ENCODE peak calls at places on chromosomes 4 and X, in nine cellular contexts. O, Y, R, U, S, H, K, V and I are unnamed samples.

GRCh38 chrX:139566981-139567380 is 36.4 kb downstream of the F9 start:
- DNase-seq in O (no peak), Y (no peak), R (no peak), U (no peak), S (no peak), H (no peak), K (no peak), V (no peak), I (no peak)

GRCh38 chr4:152374153-152374552 is 161.7 kb downstream of the FBXW7 start:
- DNase-seq in O (no peak), Y (no peak), R (no peak), U (no peak), S (no peak), H (no peak), K (no peak), V (no peak), I (no peak)

GRCh38 chr4:7351014-7351413 is 83.7 kb downstream of the PSAPL1 start:
- DNase-seq in O (no peak), Y (no peak), R (no peak), U (no peak), S (no peak), H (no peak), K (no peak), V (no peak), I (no peak)

GRCh38 chr4:158122501-158122900 is 50.3 kb downstream of the GASK1B start:
- DNase-seq in O (no peak), Y (no peak), R (no peak), U (peak; percentile 32), S (peak; percentile 57), H (no peak), K (no peak), V (no peak), I (no peak)

GRCh38 chr4:114257516-114257915 is 278.1 kb upstream of the ARSJ start:
- DNase-seq in O (no peak), Y (no peak), R (no peak), U (peak; percentile 32), S (no peak), H (no peak), K (no peak), V (no peak), I (no peak)

GRCh38 chr4:169345207-169345788 is 74.5 kb upstream of the SH3RF1 start:
- DNase-seq in O (no peak), Y (no peak), R (no peak), U (peak; percentile 69), S (peak; percentile 81), H (no peak), K (no peak), V (no peak), I (no peak)

GRCh38 chr4:112284662-112285411 is 867 bp downstream of the TIFA start:
- DNase-seq in O (no peak), Y (no peak), R (no peak), U (peak; percentile 39), S (no peak), H (peak; percentile 28), K (no peak), V (peak; percentile 47), I (no peak)

GRCh38 chrX:39576081-39576701 is 521.6 kb downstream of the BCOR start:
- DNase-seq in O (no peak), Y (peak; percentile 57), R (no peak), U (no peak), S (no peak), H (no peak), K (no peak), V (no peak), I (peak; percentile 82)

GRCh38 chr4:151661873-151662272 is 98.9 kb downstream of the GATB start:
- DNase-seq in O (no peak), Y (no peak), R (no peak), U (no peak), S (no peak), H (no peak), K (no peak), V (no peak), I (no peak)

GRCh38 chr4:3223986-3224748 is 24.8 kb upstream of the MSANTD1 start:
- DNase-seq in O (no peak), Y (no peak), R (no peak), U (no peak), S (no peak), H (no peak), K (no peak), V (no peak), I (no peak)

GRCh38 chr4:154329268-154329858 is 162.2 kb downstream of the DCHS2 start:
- DNase-seq in O (no peak), Y (no peak), R (no peak), U (peak; percentile 36), S (peak; percentile 13), H (peak; percentile 27), K (no peak), V (no peak), I (no peak)

GRCh38 chr4:53066155-53066554 is 204.0 kb downstream of the RASL11B start:
- DNase-seq in O (no peak), Y (no peak), R (no peak), U (no peak), S (no peak), H (no peak), K (no peak), V (no peak), I (no peak)

GRCh38 chr4:156195914-156196313 is 242.2 kb upstream of the CTSO start:
- DNase-seq in O (no peak), Y (no peak), R (no peak), U (no peak), S (no peak), H (peak; percentile 29), K (no peak), V (no peak), I (no peak)

GRCh38 chrX:37921758-37922157 is 74.4 kb upstream of the DYNLT3 start:
- DNase-seq in O (no peak), Y (no peak), R (no peak), U (peak; percentile 62), S (peak; percentile 9), H (no peak), K (no peak), V (no peak), I (no peak)

GRCh38 chr4:136078971-136079370 is 1453.3 kb downstream of the PCDH18 start:
- DNase-seq in O (no peak), Y (no peak), R (no peak), U (peak; percentile 78), S (peak; percentile 2), H (peak; percentile 47), K (no peak), V (no peak), I (no peak)

GRCh38 chr4:89640620-89641366 is 196.2 kb downstream of the SNCA start:
- DNase-seq in O (no peak), Y (no peak), R (no peak), U (peak; percentile 63), S (peak; percentile 9), H (no peak), K (no peak), V (no peak), I (no peak)

GRCh38 chr4:133154725-133155124 is 5.6 kb downstream of the PCDH10 start:
- DNase-seq in O (no peak), Y (no peak), R (no peak), U (peak; percentile 72), S (no peak), H (peak; percentile 62), K (no peak), V (no peak), I (no peak)